ENCODE peak calls at places on chromosome 2, in nine cellular contexts. C is coronary artery, N is OCI-LY7, D is GM06990, J is tibial artery, Y is choroid plexus epithelial cell, W is colonic mucosa, L is AG04450, A is psoas muscle. P is an unnamed sample.

GRCh38 chr2:102664439-102665042 is 45.2 kb downstream of the SLC9A2 start:
- DNase-seq in N (no peak), D (peak; percentile 49), A (no peak), W (peak; percentile 74), L (no peak), C (no peak), J (no peak), Y (peak; percentile 48), P (peak; percentile 1)

GRCh38 chr2:135775420-135775819 is 33.8 kb downstream of the UBXN4 start:
- DNase-seq in Y (peak; percentile 28), W (no peak), J (no peak), L (no peak), C (no peak), D (no peak), A (no peak), N (no peak), P (no peak)

GRCh38 chr2:32064021-32064678 is 794 bp downstream of the SPAST start:
- DNase-seq in J (no peak), A (no peak), Y (peak; percentile 4), D (no peak), N (peak; percentile 43), L (no peak), W (peak; percentile 35), C (no peak), P (no peak)

GRCh38 chr2:12762976-12763375 is 46.2 kb downstream of the TRIB2 start:
- DNase-seq in L (no peak), W (no peak), D (no peak), A (no peak), N (no peak), J (no peak), C (no peak), Y (no peak), P (no peak)

GRCh38 chr2:200253631-200254030 is 52.9 kb upstream of the SPATS2L start:
- DNase-seq in D (no peak), J (no peak), C (no peak), N (no peak), L (no peak), W (no peak), A (no peak), Y (peak; percentile 52), P (peak; percentile 31)

GRCh38 chr2:242031481-242032019 is 162.0 kb downstream of the RTP5 start:
- DNase-seq in W (peak; percentile 14), J (no peak), A (no peak), Y (peak; percentile 85), C (peak; percentile 46), N (peak; percentile 7), D (no peak), L (peak; percentile 84), P (peak; percentile 61)

GRCh38 chr2:119579457-119580295 is 35.4 kb downstream of the CFAP221 start:
- DNase-seq in A (no peak), J (no peak), Y (no peak), C (no peak), N (no peak), D (no peak), W (no peak), L (no peak), P (no peak)

GRCh38 chr2:119259296-119259860 is 35.7 kb downstream of the STEAP3 start:
- DNase-seq in Y (peak; percentile 32), D (no peak), J (no peak), C (no peak), W (no peak), N (no peak), A (no peak), L (no peak), P (no peak)

GRCh38 chr2:51103205-51103604 is 71.3 kb upstream of the NRXN1 start:
- DNase-seq in A (no peak), J (no peak), N (no peak), C (no peak), L (peak; percentile 24), W (no peak), Y (peak; percentile 52), D (no peak), P (peak; percentile 67)

GRCh38 chr2:58042486-58042970 is 4.1 kb upstream of the VRK2 start:
- DNase-seq in W (peak; percentile 32), C (no peak), Y (peak; percentile 96), A (no peak), N (no peak), J (no peak), D (no peak), L (peak; percentile 49), P (peak; percentile 81)

GRCh38 chr2:52976132-52976949 is 791.3 kb upstream of the CHAC2 start:
- DNase-seq in D (no peak), A (no peak), W (no peak), Y (peak; percentile 45), C (no peak), J (no peak), L (peak; percentile 6), N (peak; percentile 16), P (peak; percentile 17)

GRCh38 chr2:105644174-105644980 is 100.3 kb upstream of the NCK2 start:
- DNase-seq in Y (peak; percentile 5), D (no peak), A (no peak), L (no peak), N (no peak), W (no peak), J (no peak), C (no peak), P (peak; percentile 20)

GRCh38 chr2:115297056-115297455 is 854.6 kb downstream of the DPP10 start:
- DNase-seq in W (no peak), D (no peak), Y (no peak), N (no peak), A (no peak), L (no peak), J (no peak), C (no peak), P (no peak)

GRCh38 chr2:64654063-64654811 is 524 bp upstream of the SERTAD2 start:
- DNase-seq in W (peak; percentile 47), L (peak; percentile 44), A (peak; percentile 86), C (peak; percentile 94), N (peak; percentile 42), J (peak; percentile 76), D (no peak), Y (peak; percentile 75), P (peak; percentile 85)

GRCh38 chr2:64655873-64656272 is 2.2 kb upstream of the SERTAD2 start:
- DNase-seq in J (no peak), L (no peak), D (no peak), Y (no peak), N (peak; percentile 84), W (no peak), C (no peak), A (no peak), P (no peak)

GRCh38 chr2:64656379-64656778 is 2.7 kb upstream of the SERTAD2 start:
- DNase-seq in Y (no peak), N (no peak), C (no peak), W (no peak), L (no peak), D (no peak), J (no peak), A (no peak), P (no peak)

GRCh38 chr2:64653174-64654062 is at the start of gene SERTAD2:
- DNase-seq in Y (peak; percentile 86), N (peak; percentile 95), L (peak; percentile 56), D (peak; percentile 89), C (peak; percentile 92), J (peak; percentile 88), W (peak; percentile 88), A (peak; percentile 89), P (peak; percentile 95)

DNA sequence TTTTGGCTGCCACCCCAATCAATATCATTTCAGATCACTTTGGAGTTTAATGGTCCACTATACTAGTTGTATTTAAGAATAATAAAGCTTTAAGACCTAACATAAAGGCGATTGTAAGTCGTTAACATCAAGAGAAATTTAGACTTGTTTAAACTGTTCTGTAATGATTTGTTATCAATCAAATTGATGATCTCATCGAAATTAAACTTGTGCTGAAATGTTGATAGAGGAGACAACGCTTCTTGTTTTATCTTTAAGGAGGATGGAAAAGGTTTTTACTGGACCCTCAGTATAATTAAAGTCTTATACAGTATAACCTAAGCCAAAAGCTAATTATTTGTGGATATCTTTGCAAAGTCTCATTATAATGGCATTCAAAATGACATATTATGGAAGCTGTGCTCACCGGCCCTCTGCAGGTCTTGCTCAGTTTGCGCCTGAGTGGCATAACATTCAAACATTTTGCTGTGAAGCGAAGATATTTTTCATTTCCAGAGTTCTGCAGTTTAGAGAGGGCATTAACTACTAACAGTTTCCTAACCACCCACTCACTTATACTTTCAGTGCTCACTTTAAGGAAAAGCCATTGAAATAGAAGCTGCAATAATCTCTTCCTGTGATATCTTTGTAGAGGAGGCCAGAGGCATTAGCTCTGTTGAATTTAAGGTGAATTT is 1.4 kb upstream of the SERTAD2 start:
- DNase-seq in J (no peak), W (no peak), A (no peak), L (no peak), D (no peak), Y (no peak), N (peak; percentile 69), C (no peak), P (peak; percentile 64)
- TF ChIP-seq CTCF in J (no peak), W (no peak), A (no peak), L (peak; percentile 43), D (peak; percentile 28), Y (peak; percentile 44), N (peak; percentile 67), C (no peak), P (peak; percentile 29)

GRCh38 chr2:72145658-72146329 is 1.9 kb downstream of the CYP26B1 start:
- DNase-seq in J (no peak), C (peak; percentile 68), Y (no peak), W (no peak), N (no peak), L (no peak), A (no peak), D (no peak), P (no peak)
- H3K4me3 ChIP-seq in J (peak overlapping the region; percentile 58), C (peak overlapping the region; percentile 80), Y (peak overlapping the region; percentile 49), W (peak overlapping the region; percentile 37), N (no peak overlapping the region), L (no peak overlapping the region), A (peak overlapping the region; percentile 73), D (no peak overlapping the region), P (peak overlapping the region; percentile 50)

DNA sequence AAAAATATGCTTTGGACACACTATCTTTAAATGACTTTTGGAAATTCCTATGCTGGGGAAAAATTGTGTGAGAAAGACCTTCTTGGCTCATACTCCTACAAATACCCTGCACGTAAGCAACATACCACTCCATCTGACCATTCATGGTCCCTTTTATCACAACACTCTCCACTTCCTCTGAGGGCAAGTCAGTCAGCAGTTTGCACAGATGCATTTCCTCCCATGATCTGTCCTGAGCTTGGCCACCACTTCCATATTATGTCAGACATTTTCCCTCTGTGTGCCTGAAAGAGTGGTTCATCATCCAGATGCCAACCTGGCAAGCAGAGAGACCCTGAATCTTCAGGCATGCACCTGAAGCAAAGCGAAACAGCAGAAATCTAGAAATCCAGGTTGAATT is 16.1 kb upstream of the REG3G start:
- DNase-seq in A (no peak), J (no peak), W (no peak), L (no peak), Y (no peak), D (no peak), C (no peak), N (peak; percentile 35), P (no peak)
- TF ChIP-seq CTCF in A (no peak), J (no peak), W (no peak), L (no peak), Y (no peak), D (no peak), C (no peak), N (no peak), P (no peak)

DNA sequence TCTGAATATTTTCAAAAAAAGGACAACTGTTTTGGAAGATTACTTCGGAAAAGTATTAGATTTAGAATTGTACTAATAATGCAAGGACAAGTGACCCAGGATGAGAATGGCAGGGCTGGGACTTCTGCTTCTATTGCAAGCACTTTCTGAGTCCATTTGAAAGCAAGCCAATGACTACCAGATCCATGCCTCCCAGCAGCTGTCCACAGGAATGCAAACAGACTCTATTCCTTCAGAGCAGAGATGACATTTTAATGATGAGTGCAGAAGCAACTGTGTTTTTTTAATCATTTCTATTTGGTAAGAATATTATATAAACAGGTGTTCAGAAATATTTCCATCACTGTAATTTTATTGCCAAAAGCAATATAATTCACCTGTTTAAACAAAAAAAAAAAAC is 456.7 kb downstream of the SOX11 start:
- DNase-seq in J (no peak), C (no peak), N (no peak), W (no peak), Y (peak; percentile 54), D (no peak), A (no peak), L (no peak), P (no peak)
- H3K4me3 ChIP-seq in J (no peak overlapping the region), C (no peak overlapping the region), N (no peak overlapping the region), W (no peak overlapping the region), Y (no peak overlapping the region), D (no peak overlapping the region), A (no peak overlapping the region), L (no peak overlapping the region), P (no peak overlapping the region)